ENCODE peak calls at places on chromosomes 13 and 19, in four cellular contexts. U, A, Z and O are unnamed samples.

GRCh38 chr19:43847246-43847645 is 20.1 kb downstream of the ZNF283 start:
- DNase-seq in A (peak), Z (no peak), U (no peak), O (no peak)

GRCh38 chr19:40237791-40238190 is 11.3 kb upstream of the CCNP start:
- DNase-seq in U (no peak), Z (no peak), A (no peak), O (no peak)

GRCh38 chr13:71290963-71291937 is 575.8 kb downstream of the DACH1 start:
- DNase-seq in A (peak), Z (peak), U (no peak), O (no peak)

GRCh38 chr13:95404141-95404882 is 103.1 kb upstream of the ABCC4 start:
- DNase-seq in A (peak), U (peak), Z (peak), O (peak)

GRCh38 chr19:12664406-12665280 is 1.9 kb downstream of the MAN2B1 start:
- DNase-seq in Z (no peak), U (no peak), A (no peak), O (no peak)

GRCh38 chr13:43221611-43222010 is 198.2 kb downstream of the DNAJC15 start:
- DNase-seq in Z (no peak), U (no peak), A (no peak), O (no peak)

GRCh38 chr13:26541678-26542553 is 15.6 kb upstream of the WASF3 start:
- DNase-seq in A (no peak), U (no peak), Z (no peak), O (no peak)

GRCh38 chr19:46764817-46765291 is 18.6 kb upstream of the STRN4 start:
- DNase-seq in A (no peak), U (no peak), Z (no peak), O (no peak)

GRCh38 chr19:16904599-16904998 is 15.8 kb downstream of the F2RL3 start:
- DNase-seq in U (no peak), Z (no peak), A (no peak), O (no peak)

GRCh38 chr19:48342841-48343540 is 17.6 kb downstream of the EMP3 start:
- DNase-seq in Z (no peak), U (no peak), A (peak), O (no peak)

GRCh38 chr19:17602217-17602616 is 46.8 kb downstream of the COLGALT1 start:
- DNase-seq in Z (no peak), U (no peak), A (no peak), O (no peak)

GRCh38 chr19:17680235-17680722 is 7.9 kb downstream of the UNC13A start:
- DNase-seq in A (peak), Z (peak), U (peak), O (peak)

GRCh38 chr19:7397687-7398086 is 49.0 kb downstream of the ARHGEF18 start:
- DNase-seq in Z (no peak), U (no peak), A (no peak), O (peak)